ENCODE peak calls at places on chromosomes 2 and 18, in four cellular contexts. X is sigmoid colon, R is HepG2, N is heart left ventricle. O is an unnamed sample.

GRCh38 chr2:236672606-236673005 is 103.0 kb downstream of the ACKR3 start:
- DNase-seq in X (no peak), R (no peak), N (peak), O (no peak)

GRCh38 chr2:102735431-102736130 is 26.2 kb upstream of the TMEM182 start:
- DNase-seq in X (no peak), R (peak), N (no peak), O (no peak)

GRCh38 chr2:71008342-71008741 is 13.7 kb upstream of the TEX261 start:
- DNase-seq in X (no peak), R (no peak), N (no peak), O (no peak)

GRCh38 chr18:57640749-57641148 is 19.1 kb upstream of the NARS1 start:
- DNase-seq in X (no peak), R (no peak), N (no peak), O (no peak)

GRCh38 chr2:190974629-190975361 is 39.2 kb downstream of the STAT1 start:
- DNase-seq in X (no peak), R (no peak), N (no peak), O (no peak)

GRCh38 chr18:79574938-79575525 is 104.6 kb upstream of the CTDP1 start:
- DNase-seq in X (peak), R (no peak), N (peak), O (no peak)

GRCh38 chr18:52888014-52888413 is 548.0 kb downstream of the DCC start:
- DNase-seq in X (no peak), R (no peak), N (no peak), O (no peak)

GRCh38 chr18:59502899-59503245 is 143.8 kb upstream of the LMAN1 start:
- DNase-seq in X (peak), R (no peak), N (no peak), O (no peak)

GRCh38 chr2:65350714-65351113 is 81.7 kb downstream of the SPRED2 start:
- DNase-seq in X (no peak), R (no peak), N (no peak), O (peak)

GRCh38 chr2:33168425-33168824 is 221.7 kb downstream of the LTBP1 start:
- DNase-seq in X (no peak), R (no peak), N (no peak), O (no peak)

GRCh38 chr2:166088634-166089033 is 39.2 kb downstream of the SCN1A start:
- DNase-seq in X (no peak), R (peak), N (no peak), O (no peak)

GRCh38 chr2:128617661-128618060 is 299.0 kb upstream of the HS6ST1 start:
- DNase-seq in X (no peak), R (no peak), N (no peak), O (no peak)

GRCh38 chr2:46915811-46916630 is 415 bp upstream of the MCFD2 start:
- DNase-seq in X (peak), R (peak), N (peak), O (peak)
- TF ChIP-seq POLR2A in X (peak), R (peak), N (peak), O (peak)

GRCh38 chr18:2983296-2983695 is 29.6 kb downstream of the LPIN2 start:
- DNase-seq in X (no peak), R (no peak), N (no peak), O (no peak)

GRCh38 chr18:2982452-2983172 is 30.3 kb downstream of the LPIN2 start:
- DNase-seq in X (no peak), R (peak), N (no peak), O (no peak)

GRCh38 chr18:2986150-2986865 is 26.6 kb downstream of the LPIN2 start:
- DNase-seq in X (no peak), R (peak), N (no peak), O (no peak)

GRCh38 chr18:2985628-2986027 is 27.3 kb downstream of the LPIN2 start:
- DNase-seq in X (no peak), R (peak), N (no peak), O (no peak)

GRCh38 chr18:2984703-2985261 is 28.2 kb downstream of the LPIN2 start:
- DNase-seq in X (no peak), R (peak), N (no peak), O (no peak)
- TF ChIP-seq POLR2A in X (no peak), R (no peak), N (no peak), O (no peak)

DNA sequence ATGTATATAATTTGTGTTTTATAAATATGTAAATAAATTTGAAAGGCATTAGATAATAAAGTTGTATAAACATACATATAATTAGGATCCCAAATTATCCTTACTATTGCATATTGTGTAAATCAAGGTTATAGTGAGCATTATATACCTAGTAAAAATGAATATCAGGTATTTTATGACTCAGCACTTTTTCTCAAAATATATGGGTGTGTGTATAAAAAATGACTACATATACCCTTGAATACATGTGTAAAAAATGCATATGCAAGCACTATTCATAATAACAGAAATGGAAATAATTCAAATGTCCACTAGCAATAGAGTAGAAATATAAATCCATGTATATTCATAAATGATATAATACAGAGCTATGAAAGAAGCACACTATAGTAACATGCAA is 870.9 kb upstream of the CNTNAP5 start:
- DNase-seq in X (no peak), R (no peak), N (no peak), O (no peak)
- TF ChIP-seq POLR2A in X (no peak), R (no peak), N (no peak), O (no peak)

DNA sequence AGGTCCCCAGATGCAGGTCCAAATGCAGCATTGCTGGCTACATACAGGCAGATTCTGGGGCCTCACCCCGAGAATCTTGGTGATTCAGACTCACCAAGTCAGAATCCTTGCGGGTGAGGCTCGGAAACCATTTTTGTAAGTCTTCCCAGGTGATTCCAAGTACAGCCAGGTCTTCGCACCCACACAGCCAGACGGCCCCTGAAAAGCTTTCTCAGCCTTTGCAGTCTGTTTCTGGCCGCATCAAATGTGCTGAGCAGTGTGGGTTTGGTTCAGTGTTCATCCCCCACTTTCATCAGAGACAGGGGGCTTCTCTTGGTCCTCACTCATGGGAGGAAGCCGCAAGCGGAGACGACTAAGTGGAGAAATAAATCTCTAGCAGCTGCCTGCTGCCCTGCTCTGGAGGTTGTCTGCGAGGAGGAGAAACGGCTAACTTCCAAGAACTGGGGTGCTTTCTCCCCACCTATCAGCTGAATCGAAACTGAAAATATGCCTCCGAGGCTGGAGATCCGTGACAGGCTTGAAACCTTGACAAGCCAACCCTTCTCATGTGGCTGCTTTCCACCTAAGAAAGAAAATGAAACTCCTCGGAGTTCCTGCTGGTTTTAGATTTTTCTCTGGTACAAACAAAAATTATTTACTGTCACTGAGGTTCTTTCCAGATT is 8.9 kb upstream of the TMEM185B start:
- DNase-seq in X (peak), R (no peak), N (no peak), O (peak)
- TF ChIP-seq POLR2A in X (no peak), R (no peak), N (no peak), O (peak)

O was measured in GM12892.